ENCODE peak calls at places on chromosomes 2 and 18, in nine cellular contexts. C is stimulated activated naive CD4-positive, alpha-beta T cell; M is NCI-H1092 treated with DMSO at 0.1 percent for 48 hours; S is endothelial cell of umbilical vein; Z is EL; I is body of pancreas; W is transverse colon; Y is activated CD4-positive, alpha-beta T cell treated with anti-CD3 and anti-CD28 coated beads, Interleukin-2, amount 10 ng/mL, durations not matched to agents 24 days and 14 days; A is NCI-H1436. T is an unnamed sample.
A peak's percentile ranks its signal among the peaks of the same experiment; 100 is the strongest.

GRCh38 chr2:101311390-101312019 is 3.0 kb upstream of the RNF149 start:
- DNase-seq in C (peak; percentile 16), M (no peak), S (no peak), Z (no peak), I (peak; percentile 53), W (peak; percentile 29), Y (no peak), A (no peak), T (no peak)

GRCh38 chr18:22280453-22280750 is 111.0 kb downstream of the GATA6 start:
- DNase-seq in C (no peak), M (no peak), S (no peak), Z (no peak), I (no peak), W (no peak), Y (no peak), A (no peak), T (no peak)

GRCh38 chr2:172513935-172514586 is 41.8 kb upstream of the PDK1 start:
- DNase-seq in C (no peak), M (no peak), S (no peak), Z (no peak), I (no peak), W (no peak), Y (no peak), A (no peak), T (no peak)

GRCh38 chr2:164984428-164984827 is 29.1 kb upstream of the SLC38A11 start:
- DNase-seq in C (no peak), M (no peak), S (no peak), Z (peak; percentile 87), I (no peak), W (no peak), Y (no peak), A (no peak), T (no peak)

GRCh38 chr2:44801676-44802408 is 139.7 kb upstream of the SIX3 start:
- DNase-seq in C (no peak), M (no peak), S (no peak), Z (no peak), I (no peak), W (no peak), Y (no peak), A (no peak), T (no peak)

GRCh38 chr2:127218843-127219715 is 1.0 kb downstream of the CYP27C1 start:
- DNase-seq in C (no peak), M (no peak), S (no peak), Z (no peak), I (no peak), W (no peak), Y (no peak), A (no peak), T (no peak)

GRCh38 chr2:207531024-207531411 is 1.3 kb downstream of the CREB1 start:
- DNase-seq in C (no peak), M (peak; percentile 9), S (no peak), Z (peak; percentile 29), I (no peak), W (no peak), Y (peak; percentile 79), A (no peak), T (no peak)

GRCh38 chr2:233802132-233802815 is 24.1 kb downstream of the MROH2A start:
- DNase-seq in C (no peak), M (no peak), S (no peak), Z (no peak), I (no peak), W (no peak), Y (no peak), A (no peak), T (no peak)

GRCh38 chr2:149143734-149144133 is 105.2 kb downstream of the LYPD6B start:
- DNase-seq in C (no peak), M (no peak), S (no peak), Z (no peak), I (no peak), W (no peak), Y (no peak), A (no peak), T (no peak)

GRCh38 chr2:100207411-100207885 is 65.1 kb upstream of the AFF3 start:
- DNase-seq in C (no peak), M (no peak), S (no peak), Z (no peak), I (no peak), W (no peak), Y (no peak), A (no peak), T (no peak)

GRCh38 chr2:26610504-26611335 is 30.4 kb downstream of the CIB4 start:
- DNase-seq in C (no peak), M (no peak), S (no peak), Z (no peak), I (peak; percentile 59), W (no peak), Y (no peak), A (no peak), T (no peak)

GRCh38 chr18:42534313-42534712 is 579.3 kb downstream of the PIK3C3 start:
- DNase-seq in C (no peak), M (peak; percentile 53), S (no peak), Z (no peak), I (no peak), W (no peak), Y (no peak), A (no peak), T (no peak)

GRCh38 chr18:44887227-44887631 is 206.5 kb downstream of the SETBP1 start:
- DNase-seq in C (no peak), M (no peak), S (no peak), Z (peak; percentile 59), I (peak; percentile 84), W (peak; percentile 42), Y (peak; percentile 73), A (peak; percentile 54), T (no peak)

GRCh38 chr2:241777167-241777685 is 604 bp downstream of the GAL3ST2 start:
- DNase-seq in C (no peak), M (no peak), S (no peak), Z (no peak), I (no peak), W (no peak), Y (no peak), A (no peak), T (no peak)

GRCh38 chr2:128228894-128229293 is 89.8 kb downstream of the HS6ST1 start:
- DNase-seq in C (no peak), M (no peak), S (peak; percentile 24), Z (peak; percentile 13), I (no peak), W (no peak), Y (no peak), A (peak; percentile 64), T (no peak)

GRCh38 chr2:113757059-113757657 is 716 bp upstream of the SLC35F5 start:
- DNase-seq in C (peak; percentile 3), M (peak; percentile 61), S (no peak), Z (no peak), I (peak; percentile 15), W (peak; percentile 21), Y (no peak), A (no peak), T (no peak)

GRCh38 chr2:196389670-196390069 is 218.3 kb upstream of the STK17B start:
- DNase-seq in C (no peak), M (no peak), S (no peak), Z (peak; percentile 12), I (no peak), W (no peak), Y (no peak), A (no peak), T (no peak)

GRCh38 chr2:3470856-3471737 is 48.2 kb downstream of the ADI1 start:
- DNase-seq in C (no peak), M (no peak), S (no peak), Z (no peak), I (no peak), W (no peak), Y (no peak), A (no peak), T (no peak)

GRCh38 chr2:217994776-217995274 is 8.0 kb downstream of the TNS1 start:
- DNase-seq in C (no peak), M (no peak), S (peak; percentile 52), Z (peak; percentile 88), I (peak; percentile 81), W (no peak), Y (no peak), A (no peak), T (no peak)

GRCh38 chr18:57748770-57749603 is 54.1 kb downstream of the ATP8B1 start:
- DNase-seq in C (no peak), M (peak; percentile 15), S (peak; percentile 47), Z (peak; percentile 45), I (peak; percentile 70), W (no peak), Y (no peak), A (no peak), T (no peak)

GRCh38 chr2:97730245-97730644 is 16.9 kb downstream of the ZAP70 start:
- DNase-seq in C (no peak), M (no peak), S (no peak), Z (peak; percentile 72), I (no peak), W (no peak), Y (no peak), A (no peak), T (no peak)

GRCh38 chr2:15750822-15751221 is 159.2 kb downstream of the DDX1 start:
- DNase-seq in C (no peak), M (no peak), S (no peak), Z (no peak), I (no peak), W (no peak), Y (no peak), A (no peak), T (no peak)

T was measured in HEK293T.